ENCODE peak calls at places on chromosome 3, in eight cellular contexts. M, W, I, Y, U, R, N and Q are unnamed samples. For H3K4me1, the result is how much of the 10 kb centered on the place peaks cover.

GRCh38 chr3:53109822-53110771 is 20.1 kb downstream of the RFT1 start:
- DNase-seq in W (peak), Y (peak), U (peak), R (peak), N (peak), I (peak), M (no peak), Q (peak)

GRCh38 chr3:69199942-69200341 is 77.5 kb upstream of the LMOD3 start:
- DNase-seq in N (no peak), R (no peak), Y (no peak), M (no peak), W (no peak), U (no peak), I (no peak), Q (no peak)

GRCh38 chr3:139526146-139526545 is 13.4 kb downstream of the RBP1 start:
- DNase-seq in R (no peak), W (no peak), M (no peak), Y (no peak), U (no peak), I (no peak), N (no peak), Q (no peak)

GRCh38 chr3:137771401-137772230 is 7.5 kb downstream of the SOX14 start:
- DNase-seq in U (peak), N (no peak), I (no peak), W (no peak), R (no peak), M (no peak), Y (no peak), Q (no peak)

GRCh38 chr3:167691366-167691765 is 37.6 kb upstream of the WDR49 start:
- DNase-seq in Y (no peak), I (no peak), N (no peak), R (no peak), M (no peak), W (no peak), U (no peak), Q (no peak)

GRCh38 chr3:2090512-2090911 is 8.2 kb upstream of the CNTN4 start:
- DNase-seq in M (no peak), W (no peak), Y (no peak), R (peak), U (no peak), N (no peak), I (no peak), Q (no peak)

GRCh38 chr3:192655040-192655439 is 72.3 kb downstream of the FGF12 start:
- DNase-seq in W (no peak), R (no peak), I (peak), M (no peak), Y (no peak), U (no peak), N (no peak), Q (no peak)

GRCh38 chr3:78994174-78995027 is 773.4 kb downstream of the ROBO1 start:
- DNase-seq in R (peak), U (peak), W (no peak), I (no peak), Y (peak), M (no peak), N (no peak), Q (no peak)

GRCh38 chr3:47333907-47334306 is 46.9 kb upstream of the PTPN23 start:
- DNase-seq in W (no peak), N (no peak), Y (no peak), R (no peak), U (no peak), I (no peak), M (no peak), Q (no peak)

GRCh38 chr3:151268267-151269235 is 9.8 kb downstream of the P2RY14 start:
- DNase-seq in W (no peak), R (no peak), U (no peak), I (no peak), M (no peak), N (no peak), Y (no peak), Q (no peak)

GRCh38 chr3:126117786-126118185 is 33.9 kb upstream of the SLC41A3 start:
- DNase-seq in U (no peak), N (peak), Y (no peak), M (peak), R (no peak), W (no peak), I (no peak), Q (peak)

GRCh38 chr3:160720123-160720746 is 35.8 kb upstream of the PPM1L start:
- DNase-seq in U (peak), I (no peak), M (no peak), Y (peak), N (no peak), W (no peak), R (no peak), Q (no peak)

GRCh38 chr3:99620976-99621375 is 17.4 kb upstream of the COL8A1 start:
- DNase-seq in Y (peak), I (no peak), N (no peak), R (no peak), U (no peak), W (no peak), M (no peak), Q (no peak)

GRCh38 chr3:175777495-175777894 is 918.4 kb downstream of the NAALADL2 start:
- DNase-seq in R (no peak), U (no peak), W (no peak), M (no peak), I (no peak), Y (peak), N (no peak), Q (no peak)

GRCh38 chr3:179897241-179897640 is 139.5 kb downstream of the PEX5L start:
- DNase-seq in Y (no peak), U (no peak), I (no peak), N (no peak), W (no peak), R (no peak), M (no peak), Q (no peak)

GRCh38 chr3:190517696-190518095 is 3.8 kb downstream of the IL1RAP start:
- DNase-seq in W (no peak), U (no peak), N (no peak), M (no peak), R (peak), I (no peak), Y (peak), Q (no peak)

GRCh38 chr3:30342319-30343060 is 263.9 kb upstream of the TGFBR2 start:
- DNase-seq in M (no peak), U (no peak), Y (peak), I (no peak), W (no peak), R (peak), N (peak), Q (peak)

GRCh38 chr3:16338999-16339398 is 74.0 kb downstream of the OXNAD1 start:
- DNase-seq in W (no peak), Y (peak), M (no peak), I (no peak), R (peak), N (peak), U (no peak), Q (no peak)

GRCh38 chr3:29514170-29514569 is 233.3 kb downstream of the RBMS3 start:
- DNase-seq in U (no peak), W (no peak), M (no peak), I (no peak), N (no peak), R (peak), Y (no peak), Q (no peak)

GRCh38 chr3:4656059-4656458 is 162.9 kb downstream of the ITPR1 start:
- DNase-seq in Y (peak), M (peak), R (peak), U (peak), I (peak), N (peak), W (peak), Q (peak)

GRCh38 chr3:134059680-134060560 is 30.2 kb upstream of the SLCO2A1 start:
- DNase-seq in Y (no peak), I (no peak), N (no peak), M (no peak), R (no peak), U (no peak), W (no peak), Q (no peak)

GRCh38 chr3:180433172-180433571 is 168.8 kb upstream of the TTC14 start:
- DNase-seq in R (peak), W (no peak), I (no peak), N (no peak), M (no peak), Y (peak), U (no peak), Q (no peak)

GRCh38 chr3:23455084-23455483 is 252.0 kb downstream of the UBE2E2 start:
- DNase-seq in R (no peak), I (no peak), W (no peak), Y (peak), U (no peak), M (no peak), N (peak), Q (no peak)

GRCh38 chr3:14791343-14791945 is 27.3 kb upstream of the FGD5 start:
- DNase-seq in R (peak), U (peak), Y (peak), W (peak), N (peak), I (peak), M (no peak), Q (peak)

GRCh38 chr3:128775241-128775640 is 49.3 kb downstream of the RAB7A start:
- DNase-seq in I (no peak), Y (no peak), R (no peak), U (no peak), W (no peak), M (no peak), N (no peak), Q (no peak)

GRCh38 chr3:55721716-55722484 is 234.8 kb upstream of the WNT5A start:
- DNase-seq in M (no peak), I (peak), Y (peak), N (peak), W (peak), R (peak), U (peak), Q (peak)

GRCh38 chr3:29649815-29650547 is 369.1 kb downstream of the RBMS3 start:
- DNase-seq in W (no peak), R (no peak), Y (peak), U (no peak), M (no peak), I (no peak), N (no peak), Q (no peak)

GRCh38 chr3:189903562-189904250 is 217.0 kb downstream of the P3H2 start:
- DNase-seq in U (no peak), Y (no peak), I (no peak), N (no peak), W (no peak), R (no peak), M (no peak), Q (no peak)

GRCh38 chr3:52372822-52373504 is 56.8 kb downstream of the DNAH1 start:
- DNase-seq in R (no peak), W (no peak), Y (no peak), N (no peak), I (peak), M (no peak), U (peak), Q (no peak)

GRCh38 chr3:183548262-183548769 is 7.2 kb downstream of the KLHL6 start:
- DNase-seq in U (peak), M (no peak), N (no peak), R (no peak), I (no peak), W (no peak), Y (peak), Q (no peak)

GRCh38 chr3:13650210-13651056 is 101.5 kb downstream of the FBLN2 start:
- DNase-seq in U (peak), W (peak), M (peak), N (peak), I (peak), Y (peak), R (peak), Q (peak)

GRCh38 chr3:106643684-106644161 is 733.5 kb upstream of the CCDC54 start:
- DNase-seq in W (peak), R (no peak), U (no peak), Y (no peak), M (peak), N (no peak), I (no peak), Q (no peak)

GRCh38 chr3:77489216-77489615 is 449.3 kb downstream of the ROBO2 start:
- DNase-seq in I (no peak), U (peak), M (no peak), W (no peak), N (no peak), Y (no peak), R (peak), Q (no peak)

GRCh38 chr3:126287536-126288181 is 69.5 kb downstream of the KLF15 start:
- DNase-seq in N (peak), Y (no peak), M (peak), R (peak), I (peak), U (peak), W (peak), Q (peak)

GRCh38 chr3:40546811-40547210 is 22.1 kb downstream of the ZNF621 start:
- DNase-seq in Y (peak), R (peak), M (no peak), W (no peak), N (no peak), I (no peak), U (peak), Q (no peak)

DNA sequence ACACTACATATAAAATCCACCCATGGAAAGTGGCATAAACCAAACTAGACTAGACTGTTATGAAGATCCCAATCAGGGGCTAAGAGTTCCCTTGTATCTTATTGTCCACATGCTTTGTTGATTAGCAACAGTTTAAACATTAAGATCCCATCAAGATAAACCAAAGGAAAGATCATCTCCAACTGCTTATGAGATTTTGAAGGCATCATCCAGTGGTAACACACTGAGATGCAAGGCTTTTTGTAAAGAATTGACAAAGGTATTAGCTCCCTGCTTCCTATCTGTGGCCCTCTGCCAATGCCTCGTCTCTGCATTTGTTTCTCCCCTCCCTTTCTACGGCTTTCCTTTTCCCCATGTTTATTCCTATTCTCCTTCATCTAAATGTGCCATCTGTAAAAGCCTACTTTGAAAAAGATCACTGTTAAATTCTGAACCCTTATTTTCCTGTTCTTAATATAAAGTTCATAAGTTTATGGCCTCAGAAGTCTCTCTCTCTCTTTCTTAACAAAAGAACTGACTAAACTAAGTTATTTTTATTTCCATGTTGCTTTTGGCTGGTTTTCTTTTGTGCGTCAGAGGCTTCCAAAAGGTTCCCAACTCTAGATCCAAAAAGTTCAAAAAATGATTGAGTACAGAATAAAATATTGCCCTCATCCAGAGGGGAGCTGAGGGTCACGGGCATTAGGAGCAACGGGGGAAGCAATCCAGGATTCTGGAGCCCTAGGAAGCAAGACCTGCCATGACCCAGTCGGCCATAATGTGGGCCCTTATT is 5.5 kb downstream of the PLD1 start:
- DNase-seq in Y (no peak), U (no peak), R (no peak), M (no peak), N (peak), I (no peak), W (no peak), Q (peak)
- H3K4me1 ChIP-seq in Y (half or more), U (under half), R (under half), M (under half), N (under half), I (under half), W (under half), Q (under half)

DNA sequence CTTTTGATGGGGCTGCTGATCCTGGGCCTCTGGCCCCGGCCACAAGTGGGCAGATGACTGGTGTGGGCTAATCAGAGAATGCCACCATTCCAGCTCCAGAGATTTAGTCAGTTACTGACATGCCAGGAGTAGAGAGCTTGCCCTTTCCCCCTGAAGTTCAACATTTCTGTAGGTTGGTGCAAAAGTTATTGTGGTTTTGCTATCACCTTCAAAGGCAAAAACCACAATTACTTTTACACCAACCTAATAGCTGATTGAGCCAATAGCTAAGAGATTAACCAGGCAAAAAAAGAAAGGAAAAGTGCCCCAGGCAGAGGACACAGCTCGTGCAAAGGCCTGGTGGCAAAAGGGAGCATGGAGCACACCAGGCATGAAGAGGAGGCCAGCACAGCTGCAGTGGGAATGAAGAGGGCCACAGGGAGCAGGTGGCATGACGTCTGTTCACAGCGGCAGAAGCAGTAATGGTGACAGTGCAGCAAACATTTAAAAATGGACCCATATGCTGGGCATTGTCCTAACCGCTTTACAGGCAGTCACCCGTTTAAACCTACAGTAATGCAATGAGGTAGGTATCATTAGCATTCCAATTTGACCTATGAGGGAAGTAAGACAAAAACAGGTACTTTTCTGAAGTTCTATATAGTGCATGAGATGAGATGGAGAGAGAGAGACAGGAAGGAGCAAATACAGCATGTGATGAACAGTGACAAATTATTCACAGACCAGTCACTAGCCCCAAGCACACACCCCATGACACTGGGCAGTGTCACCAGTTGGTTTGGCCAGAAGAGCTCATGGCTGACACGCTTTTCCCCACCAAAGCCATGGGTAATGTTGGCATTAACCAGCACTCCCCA is 373.1 kb upstream of the PROK2 start:
- DNase-seq in N (no peak), U (no peak), R (no peak), Y (peak), W (no peak), M (peak), I (no peak), Q (no peak)
- TF ChIP-seq CTCF in N (no peak), U (no peak), R (no peak), Y (no peak), W (no peak), M (no peak), I (no peak), Q (no peak)

GRCh38 chr3:3579658-3580057 is 219.6 kb upstream of the LRRN1 start:
- DNase-seq in M (no peak), U (no peak), W (no peak), I (no peak), N (no peak), Y (no peak), R (no peak), Q (no peak)

GRCh38 chr3:3573341-3573740 is 225.9 kb upstream of the LRRN1 start:
- DNase-seq in U (no peak), Y (no peak), M (no peak), R (no peak), I (no peak), W (no peak), N (no peak), Q (no peak)

GRCh38 chr3:3578723-3579122 is 220.5 kb upstream of the LRRN1 start:
- DNase-seq in U (no peak), I (no peak), R (no peak), Y (no peak), W (no peak), M (no peak), N (no peak), Q (no peak)

GRCh38 chr3:3577823-3578222 is 221.4 kb upstream of the LRRN1 start:
- DNase-seq in Y (no peak), N (no peak), R (no peak), U (peak), I (no peak), W (no peak), M (no peak), Q (no peak)
- H3K4me1 ChIP-seq in Y (under half), N (under half), R (under half), U (under half), I (under half), W (under half), M (under half), Q (under half)

DNA sequence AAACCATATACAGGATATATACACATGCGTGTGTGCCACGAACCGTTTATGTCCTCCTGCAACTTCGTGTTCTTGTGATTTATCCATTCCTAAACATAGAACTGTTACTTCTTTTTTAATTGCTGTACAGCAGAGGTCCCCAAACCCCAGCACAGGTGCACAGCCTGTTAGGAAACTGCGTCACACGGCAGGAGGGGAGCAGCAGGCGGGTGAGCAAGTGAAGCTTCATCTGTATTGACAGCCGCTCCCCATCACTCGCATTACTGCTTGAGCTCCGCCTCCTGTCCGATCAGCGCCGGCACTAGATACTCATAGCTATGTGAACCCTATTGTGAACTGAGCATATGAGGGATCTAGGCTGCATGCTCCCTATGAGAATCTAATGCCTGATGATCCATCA is 34.9 kb upstream of the NRROS start:
- DNase-seq in Y (no peak), R (peak), W (no peak), U (no peak), I (no peak), M (no peak), N (no peak), Q (no peak)
- TF ChIP-seq CTCF in Y (no peak), R (no peak), W (no peak), U (no peak), I (no peak), M (no peak), N (no peak), Q (no peak)

GRCh38 chr3:113746069-113746954 is at the start of gene NAA50:
- DNase-seq in U (peak), R (peak), M (peak), Y (peak), W (peak), N (peak), I (peak), Q (peak)
- H3K4me1 ChIP-seq in U (under half), R (under half), M (under half), Y (under half), W (half or more), N (under half), I (under half), Q (under half)

GRCh38 chr3:146966124-146966523 is 361.0 kb upstream of the PLSCR5 start:
- DNase-seq in M (no peak), U (peak), R (no peak), Y (no peak), W (no peak), I (no peak), N (no peak), Q (no peak)
- TF ChIP-seq CTCF in M (no peak), U (peak), R (no peak), Y (no peak), W (no peak), I (no peak), N (no peak), Q (no peak)